ENCODE peak calls at places on chromosome 20, in ten cellular contexts. B is PC-9; E is esophagus muscularis mucosa; J is breast epithelium; F is fibroblast of lung; N is BE2C; R is GM23338; S is heart right ventricle; O is psoas muscle; T is CD8-positive, alpha-beta T cell. L is an unnamed sample.

GRCh38 chr20:54624701-54625472 is 149.5 kb downstream of the DOK5 start:
- DNase-seq in B (no peak), E (no peak), J (no peak), F (peak; percentile 62), N (no peak), R (no peak), S (no peak), O (no peak), T (no peak), L (no peak)

GRCh38 chr20:41443667-41444066 is 77.0 kb upstream of the EMILIN3 start:
- DNase-seq in B (no peak), E (no peak), J (no peak), F (no peak), N (no peak), R (no peak), S (no peak), O (no peak), T (no peak), L (no peak)

GRCh38 chr20:34709836-34710567 is 5.9 kb downstream of the TP53INP2 start:
- DNase-seq in B (peak; percentile 78), E (no peak), J (peak; percentile 62), F (no peak), N (peak; percentile 91), R (peak; percentile 68), S (peak; percentile 72), O (peak; percentile 84), T (no peak), L (peak; percentile 44)

GRCh38 chr20:51910202-51911050 is 108.1 kb upstream of the SALL4 start:
- DNase-seq in B (peak; percentile 21), E (no peak), J (no peak), F (no peak), N (peak; percentile 47), R (peak; percentile 65), S (no peak), O (no peak), T (no peak), L (no peak)

GRCh38 chr20:55160996-55161395 is 685.6 kb downstream of the DOK5 start:
- DNase-seq in B (no peak), E (no peak), J (no peak), F (no peak), N (no peak), R (no peak), S (no peak), O (no peak), T (no peak), L (no peak)

GRCh38 chr20:23403721-23404120 is 17.6 kb downstream of the NAPB start:
- DNase-seq in B (no peak), E (no peak), J (no peak), F (peak; percentile 40), N (no peak), R (no peak), S (no peak), O (no peak), T (no peak), L (no peak)

GRCh38 chr20:60453847-60454246 is 495.6 kb downstream of the CDH26 start:
- DNase-seq in B (no peak), E (peak; percentile 60), J (no peak), F (no peak), N (no peak), R (peak; percentile 44), S (no peak), O (no peak), T (no peak), L (no peak)

GRCh38 chr20:59697082-59697481 is 92.7 kb downstream of the PHACTR3 start:
- DNase-seq in B (no peak), E (no peak), J (no peak), F (no peak), N (no peak), R (no peak), S (no peak), O (no peak), T (no peak), L (no peak)

GRCh38 chr20:1861347-1861987 is 33.7 kb upstream of the SIRPA start:
- DNase-seq in B (no peak), E (no peak), J (no peak), F (peak; percentile 34), N (no peak), R (no peak), S (no peak), O (no peak), T (no peak), L (no peak)

GRCh38 chr20:9141070-9141469 is 72.2 kb downstream of the PLCB4 start:
- DNase-seq in B (no peak), E (no peak), J (no peak), F (no peak), N (no peak), R (no peak), S (no peak), O (no peak), T (no peak), L (no peak)

GRCh38 chr20:58408603-58409246 is 19.7 kb downstream of the VAPB start:
- DNase-seq in B (no peak), E (no peak), J (no peak), F (no peak), N (no peak), R (no peak), S (no peak), O (no peak), T (no peak), L (no peak)

GRCh38 chr20:53692465-53693067 is 98.9 kb upstream of the ZNF217 start:
- DNase-seq in B (no peak), E (no peak), J (no peak), F (peak; percentile 87), N (no peak), R (no peak), S (peak; percentile 18), O (peak; percentile 50), T (no peak), L (no peak)

GRCh38 chr20:18190466-18191233 is 53.0 kb downstream of the KAT14 start:
- DNase-seq in B (no peak), E (no peak), J (no peak), F (no peak), N (no peak), R (peak; percentile 51), S (no peak), O (no peak), T (no peak), L (no peak)
- TF ChIP-seq CTCF in B (no peak), E (no peak), J (no peak), F (no peak), N (peak; percentile 6), R (peak; percentile 40), S (no peak), O (no peak), T (no peak), L (no peak)

DNA sequence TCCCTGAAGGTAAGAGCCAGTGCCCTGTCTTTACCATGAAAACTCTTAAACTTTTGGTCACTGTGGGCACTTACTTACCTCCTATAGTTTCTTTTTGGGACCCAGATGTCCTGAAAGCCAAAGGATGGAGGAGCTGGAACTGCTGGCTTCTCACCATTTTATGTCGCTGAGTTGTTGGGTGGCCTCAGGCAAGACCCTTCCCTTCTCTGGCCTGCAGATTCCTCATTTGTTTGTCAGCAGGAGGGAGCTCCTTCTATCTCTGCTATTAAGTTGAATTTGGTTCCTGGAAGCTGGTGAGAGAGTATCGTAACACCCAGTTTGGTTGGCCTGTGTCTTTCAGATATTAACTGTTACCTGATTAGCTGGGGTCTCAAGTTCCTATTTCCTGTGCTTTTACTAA is 68.2 kb upstream of the MYL9 start:
- DNase-seq in B (no peak), E (no peak), J (no peak), F (no peak), N (no peak), R (no peak), S (no peak), O (no peak), T (no peak), L (no peak)
- H3K4me1 ChIP-seq in B (peaks cover 4% of the 10 kb centered on the region), E (peaks cover 72% of the 10 kb centered on the region), J (peaks cover 11% of the 10 kb centered on the region), F (peaks cover 41% of the 10 kb centered on the region), N (peaks cover 27% of the 10 kb centered on the region), R (peaks cover 23% of the 10 kb centered on the region), S (peaks cover 81% of the 10 kb centered on the region), O (peaks cover 86% of the 10 kb centered on the region), T (peaks cover 25% of the 10 kb centered on the region), L (peaks cover 79% of the 10 kb centered on the region)

GRCh38 chr20:33444797-33445560 is 1.4 kb upstream of the SNTA1 start:
- DNase-seq in B (peak; percentile 19), E (no peak), J (no peak), F (peak; percentile 29), N (no peak), R (peak; percentile 46), S (peak; percentile 23), O (peak; percentile 31), T (peak; percentile 50), L (peak; percentile 32)
- TF ChIP-seq CTCF in B (peak; percentile 38), E (no peak), J (no peak), F (peak; percentile 38), N (no peak), R (peak; percentile 32), S (peak; percentile 26), O (peak; percentile 51), T (no peak), L (peak; percentile 62)

GRCh38 chr20:3223937-3224680 is 14.8 kb downstream of the ITPA start:
- DNase-seq in B (no peak), E (no peak), J (no peak), F (no peak), N (no peak), R (no peak), S (no peak), O (no peak), T (no peak), L (no peak)

GRCh38 chr20:3222635-3223600 is 13.6 kb downstream of the ITPA start:
- DNase-seq in B (peak; percentile 73), E (no peak), J (peak; percentile 81), F (no peak), N (peak; percentile 54), R (peak; percentile 23), S (peak; percentile 67), O (no peak), T (peak; percentile 75), L (peak; percentile 60)

GRCh38 chr20:3218307-3218988 is 9.2 kb downstream of the ITPA start:
- DNase-seq in B (peak; percentile 75), E (no peak), J (peak; percentile 66), F (peak; percentile 14), N (peak; percentile 86), R (peak; percentile 88), S (peak; percentile 72), O (peak; percentile 72), T (peak; percentile 85), L (no peak)

GRCh38 chr20:3224681-3225421 is 14.1 kb downstream of the SLC4A11 start:
- DNase-seq in B (peak; percentile 56), E (no peak), J (no peak), F (no peak), N (no peak), R (no peak), S (no peak), O (no peak), T (no peak), L (no peak)

DNA sequence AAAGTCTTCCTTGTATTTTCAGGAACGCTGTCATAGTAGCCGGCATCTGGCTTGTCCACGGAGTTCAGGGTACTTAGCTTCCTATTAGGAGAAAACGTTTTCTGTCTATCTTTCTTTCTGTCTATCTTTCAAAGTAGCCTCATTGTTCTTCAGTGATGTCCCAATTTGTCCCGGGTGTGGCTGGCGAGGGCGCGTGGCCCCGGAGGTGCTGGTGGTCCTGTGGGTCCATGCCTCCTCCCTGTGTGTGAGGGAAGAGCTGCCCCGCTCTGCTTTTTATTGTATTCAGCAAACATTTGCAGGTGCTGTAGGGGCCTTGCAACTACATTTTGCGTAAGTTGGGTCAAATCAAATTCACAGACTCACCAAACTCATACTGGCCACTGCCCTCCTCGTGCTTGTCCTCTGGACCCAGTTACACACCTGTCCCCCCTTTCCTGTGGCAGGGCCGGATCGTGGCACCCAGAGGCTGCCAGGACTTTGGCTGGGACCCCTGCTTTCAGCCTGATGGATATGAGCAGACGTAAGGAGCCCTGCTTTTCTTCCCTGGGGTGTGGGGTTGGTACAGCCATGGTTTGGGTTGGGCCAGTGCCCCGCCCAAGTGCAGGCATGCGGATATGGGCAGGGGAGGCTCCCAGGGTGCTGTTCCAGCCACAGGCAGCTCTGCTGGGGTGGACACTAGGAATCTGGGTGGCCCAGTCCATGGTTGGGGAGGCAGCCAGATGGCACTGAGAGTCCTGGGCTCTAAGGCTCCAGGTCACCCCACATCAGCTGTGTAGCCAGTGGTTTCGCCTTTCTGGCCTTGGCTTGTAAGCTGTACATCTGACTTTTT is 12.3 kb downstream of the ITPA start:
- DNase-seq in B (peak; percentile 92), E (no peak), J (no peak), F (no peak), N (no peak), R (no peak), S (no peak), O (no peak), T (no peak), L (peak; percentile 73)
- H3K4me1 ChIP-seq in B (peaks cover 15% of the 10 kb centered on the region), E (no peaks in the 10 kb centered on the region), J (no peaks in the 10 kb centered on the region), F (no peaks in the 10 kb centered on the region), N (peaks cover 3% of the 10 kb centered on the region), R (no peaks in the 10 kb centered on the region), S (peaks cover 3% of the 10 kb centered on the region), O (peaks cover 31% of the 10 kb centered on the region), T (peaks cover 25% of the 10 kb centered on the region), L (peaks cover 34% of the 10 kb centered on the region)

L was measured in gastrocnemius medialis.